ENCODE peak calls at places on chromosomes 5 and 9, in five cellular contexts. One of them, this sample, is unnamed.

GRCh38 chr5:18802336-18802735 is 1168.1 kb downstream of the TAF11L14 start:
- DNase-seq in posterior cingulate gyrus: no peak
- DNase-seq in iris pigment epithelial cell: no peak
- DNase-seq in cardiac muscle cell: no peak
- DNase-seq in pancreas: no peak
- DNase-seq in this sample: no peak

GRCh38 chr5:26553079-26553478 is 485.3 kb downstream of the CDH9 start:
- DNase-seq in posterior cingulate gyrus: no peak
- DNase-seq in cardiac muscle cell: no peak
- DNase-seq in pancreas: no peak
- DNase-seq in iris pigment epithelial cell: peak
- DNase-seq in this sample: no peak

GRCh38 chr5:157378509-157378908 is 81.5 kb upstream of the NIPAL4 start:
- DNase-seq in pancreas: no peak
- DNase-seq in iris pigment epithelial cell: no peak
- DNase-seq in posterior cingulate gyrus: no peak
- DNase-seq in cardiac muscle cell: no peak
- DNase-seq in this sample: no peak

GRCh38 chr9:117815315-117815714 is 111.1 kb downstream of the TLR4 start:
- DNase-seq in posterior cingulate gyrus: no peak
- DNase-seq in cardiac muscle cell: no peak
- DNase-seq in pancreas: no peak
- DNase-seq in iris pigment epithelial cell: no peak
- DNase-seq in this sample: no peak

GRCh38 chr5:56514246-56514645 is 281.1 kb upstream of the ANKRD55 start:
- DNase-seq in cardiac muscle cell: peak
- DNase-seq in iris pigment epithelial cell: peak
- DNase-seq in pancreas: no peak
- DNase-seq in posterior cingulate gyrus: no peak
- DNase-seq in this sample: peak

GRCh38 chr9:89319015-89319905 is 960 bp downstream of the SECISBP2 start:
- DNase-seq in cardiac muscle cell: no peak
- DNase-seq in iris pigment epithelial cell: no peak
- DNase-seq in pancreas: no peak
- DNase-seq in posterior cingulate gyrus: no peak
- DNase-seq in this sample: peak

GRCh38 chr9:21153688-21154608 is 12.3 kb upstream of the IFNW1 start:
- DNase-seq in pancreas: no peak
- DNase-seq in cardiac muscle cell: peak
- DNase-seq in posterior cingulate gyrus: no peak
- DNase-seq in iris pigment epithelial cell: peak
- DNase-seq in this sample: peak

GRCh38 chr9:95634581-95634980 is 117.8 kb upstream of the PTCH1 start:
- DNase-seq in pancreas: no peak
- DNase-seq in cardiac muscle cell: no peak
- DNase-seq in iris pigment epithelial cell: no peak
- DNase-seq in posterior cingulate gyrus: no peak
- DNase-seq in this sample: no peak

GRCh38 chr5:168377525-168377924 is 86.1 kb downstream of the WWC1 start:
- DNase-seq in iris pigment epithelial cell: no peak
- DNase-seq in cardiac muscle cell: no peak
- DNase-seq in pancreas: no peak
- DNase-seq in posterior cingulate gyrus: no peak
- DNase-seq in this sample: no peak

GRCh38 chr5:150161242-150162141 is 5.1 kb upstream of the CDX1 start:
- DNase-seq in iris pigment epithelial cell: peak
- DNase-seq in cardiac muscle cell: peak
- DNase-seq in posterior cingulate gyrus: peak
- DNase-seq in pancreas: peak
- DNase-seq in this sample: peak

GRCh38 chr5:13346401-13346800 is 598.1 kb downstream of the DNAH5 start:
- DNase-seq in pancreas: no peak
- DNase-seq in posterior cingulate gyrus: no peak
- DNase-seq in iris pigment epithelial cell: no peak
- DNase-seq in cardiac muscle cell: no peak
- DNase-seq in this sample: no peak

GRCh38 chr5:107464876-107465275 is 205.9 kb downstream of the EFNA5 start:
- DNase-seq in iris pigment epithelial cell: no peak
- DNase-seq in pancreas: no peak
- DNase-seq in posterior cingulate gyrus: no peak
- DNase-seq in cardiac muscle cell: no peak
- DNase-seq in this sample: no peak

GRCh38 chr5:142697356-142697807 is 11.5 kb upstream of the FGF1 start:
- DNase-seq in iris pigment epithelial cell: peak
- DNase-seq in posterior cingulate gyrus: no peak
- DNase-seq in cardiac muscle cell: no peak
- DNase-seq in pancreas: no peak
- DNase-seq in this sample: no peak

GRCh38 chr5:55535199-55535905 is 588 bp upstream of the PLPP1 start:
- DNase-seq in iris pigment epithelial cell: no peak
- DNase-seq in cardiac muscle cell: no peak
- DNase-seq in posterior cingulate gyrus: no peak
- DNase-seq in pancreas: no peak
- DNase-seq in this sample: no peak

GRCh38 chr5:93920956-93921355 is 179.6 kb upstream of the POU5F2 start:
- DNase-seq in iris pigment epithelial cell: no peak
- DNase-seq in cardiac muscle cell: no peak
- DNase-seq in posterior cingulate gyrus: no peak
- DNase-seq in pancreas: no peak
- DNase-seq in this sample: no peak

GRCh38 chr5:38433160-38433861 is 123.1 kb downstream of the LIFR start:
- DNase-seq in iris pigment epithelial cell: peak
- DNase-seq in pancreas: no peak
- DNase-seq in posterior cingulate gyrus: no peak
- DNase-seq in cardiac muscle cell: peak
- DNase-seq in this sample: no peak

GRCh38 chr5:42810905-42811590 is 644 bp downstream of the SELENOP start:
- DNase-seq in posterior cingulate gyrus: no peak
- DNase-seq in iris pigment epithelial cell: peak
- DNase-seq in pancreas: no peak
- DNase-seq in cardiac muscle cell: no peak
- DNase-seq in this sample: no peak

GRCh38 chr5:32735512-32735911 is 24.4 kb downstream of the NPR3 start:
- DNase-seq in pancreas: no peak
- DNase-seq in cardiac muscle cell: no peak
- DNase-seq in posterior cingulate gyrus: no peak
- DNase-seq in iris pigment epithelial cell: no peak
- DNase-seq in this sample: no peak

GRCh38 chr5:97876272-97876671 is 693.2 kb upstream of the RIOK2 start:
- DNase-seq in iris pigment epithelial cell: no peak
- DNase-seq in cardiac muscle cell: no peak
- DNase-seq in posterior cingulate gyrus: no peak
- DNase-seq in pancreas: no peak
- DNase-seq in this sample: no peak

GRCh38 chr5:168897387-168898122 is 318.4 kb upstream of the PANK3 start:
- DNase-seq in posterior cingulate gyrus: no peak
- DNase-seq in pancreas: no peak
- DNase-seq in cardiac muscle cell: no peak
- DNase-seq in iris pigment epithelial cell: no peak
- DNase-seq in this sample: no peak

GRCh38 chr9:100639851-100640250 is 62.0 kb downstream of the CAVIN4 start:
- DNase-seq in posterior cingulate gyrus: no peak
- DNase-seq in pancreas: no peak
- DNase-seq in cardiac muscle cell: peak
- DNase-seq in iris pigment epithelial cell: no peak
- DNase-seq in this sample: peak

GRCh38 chr5:165227515-165227914 is 1722.1 kb downstream of the MAT2B start:
- DNase-seq in cardiac muscle cell: no peak
- DNase-seq in pancreas: no peak
- DNase-seq in iris pigment epithelial cell: peak
- DNase-seq in posterior cingulate gyrus: no peak
- DNase-seq in this sample: no peak

GRCh38 chr9:137836151-137836830 is 41.3 kb upstream of the CACNA1B start:
- DNase-seq in iris pigment epithelial cell: no peak
- DNase-seq in pancreas: no peak
- DNase-seq in cardiac muscle cell: no peak
- DNase-seq in posterior cingulate gyrus: no peak
- DNase-seq in this sample: no peak

GRCh38 chr5:161547573-161548471 is 1.3 kb upstream of the GABRB2 start:
- DNase-seq in cardiac muscle cell: peak
- DNase-seq in pancreas: peak
- DNase-seq in posterior cingulate gyrus: no peak
- DNase-seq in iris pigment epithelial cell: no peak
- DNase-seq in this sample: peak

GRCh38 chr5:56481147-56481997 is 248.2 kb upstream of the ANKRD55 start:
- DNase-seq in pancreas: peak
- DNase-seq in iris pigment epithelial cell: peak
- DNase-seq in posterior cingulate gyrus: no peak
- DNase-seq in cardiac muscle cell: no peak
- DNase-seq in this sample: no peak

GRCh38 chr5:124912653-124913328 is 166.4 kb upstream of the ZNF608 start:
- DNase-seq in posterior cingulate gyrus: no peak
- DNase-seq in iris pigment epithelial cell: no peak
- DNase-seq in cardiac muscle cell: no peak
- DNase-seq in pancreas: no peak
- DNase-seq in this sample: no peak

GRCh38 chr5:160991205-160991604 is 139.2 kb upstream of the ATP10B start:
- DNase-seq in iris pigment epithelial cell: no peak
- DNase-seq in cardiac muscle cell: no peak
- DNase-seq in posterior cingulate gyrus: no peak
- DNase-seq in pancreas: no peak
- DNase-seq in this sample: no peak

GRCh38 chr5:31500256-31500655 is 31.6 kb downstream of the DROSHA start:
- DNase-seq in iris pigment epithelial cell: no peak
- DNase-seq in posterior cingulate gyrus: no peak
- DNase-seq in cardiac muscle cell: no peak
- DNase-seq in pancreas: no peak
- DNase-seq in this sample: no peak

GRCh38 chr5:177553671-177554429 is 513 bp downstream of the FAM193B start:
- DNase-seq in posterior cingulate gyrus: peak
- DNase-seq in pancreas: peak
- DNase-seq in iris pigment epithelial cell: peak
- DNase-seq in cardiac muscle cell: peak
- DNase-seq in this sample: no peak

GRCh38 chr9:92671323-92671722 is 1.4 kb upstream of the IPPK start:
- DNase-seq in iris pigment epithelial cell: peak
- DNase-seq in cardiac muscle cell: no peak
- DNase-seq in pancreas: no peak
- DNase-seq in posterior cingulate gyrus: no peak
- DNase-seq in this sample: peak

GRCh38 chr5:141850183-141850768 is 27.9 kb downstream of the PCDH1 start:
- DNase-seq in cardiac muscle cell: peak
- DNase-seq in pancreas: peak
- DNase-seq in iris pigment epithelial cell: peak
- DNase-seq in posterior cingulate gyrus: no peak
- DNase-seq in this sample: peak

GRCh38 chr5:130141689-130142320 is 237.5 kb downstream of the CHSY3 start:
- DNase-seq in cardiac muscle cell: peak
- DNase-seq in pancreas: no peak
- DNase-seq in iris pigment epithelial cell: peak
- DNase-seq in posterior cingulate gyrus: no peak
- DNase-seq in this sample: no peak

GRCh38 chr9:89179535-89179919 is 909 bp upstream of the SHC3 start:
- DNase-seq in cardiac muscle cell: peak
- DNase-seq in posterior cingulate gyrus: no peak
- DNase-seq in iris pigment epithelial cell: peak
- DNase-seq in pancreas: no peak
- DNase-seq in this sample: peak

GRCh38 chr5:69432412-69433206 is 17.7 kb downstream of the MARVELD2 start:
- DNase-seq in iris pigment epithelial cell: no peak
- DNase-seq in cardiac muscle cell: no peak
- DNase-seq in pancreas: no peak
- DNase-seq in posterior cingulate gyrus: no peak
- DNase-seq in this sample: no peak

GRCh38 chr5:79107020-79107796 is 4.4 kb upstream of the BHMT start:
- DNase-seq in posterior cingulate gyrus: no peak
- DNase-seq in pancreas: peak
- DNase-seq in cardiac muscle cell: no peak
- DNase-seq in iris pigment epithelial cell: peak
- DNase-seq in this sample: peak

GRCh38 chr9:113805753-113806152 is 70.4 kb upstream of the ZNF618 start:
- DNase-seq in posterior cingulate gyrus: no peak
- DNase-seq in iris pigment epithelial cell: no peak
- DNase-seq in pancreas: no peak
- DNase-seq in cardiac muscle cell: no peak
- DNase-seq in this sample: no peak

GRCh38 chr5:78972654-78973428 is 12.3 kb downstream of the ARSB start:
- DNase-seq in pancreas: no peak
- DNase-seq in posterior cingulate gyrus: no peak
- DNase-seq in cardiac muscle cell: no peak
- DNase-seq in iris pigment epithelial cell: peak
- DNase-seq in this sample: peak

GRCh38 chr9:137783521-137783920 is 94.1 kb upstream of the CACNA1B start:
- DNase-seq in pancreas: no peak
- DNase-seq in iris pigment epithelial cell: no peak
- DNase-seq in cardiac muscle cell: no peak
- DNase-seq in posterior cingulate gyrus: no peak
- DNase-seq in this sample: no peak